ENCODE peak calls at places on chromosomes 6 and 20, in six cellular contexts. One of them, this sample, is unnamed.
A peak's percentile ranks its signal among the peaks of the same experiment; 100 is the strongest.

GRCh38 chr6:113853252-113853651 is 3.9 kb upstream of the MARCKS start:
- DNase-seq in GM03348: no peak
- DNase-seq in astrocyte of the spinal cord: no peak
- DNase-seq in T-helper 2 cell: no peak
- DNase-seq in effector CD4-positive, alpha-beta T cell: no peak
- DNase-seq in activated T-helper 9 cell treated with anti-CD3 and anti-CD28 coated beads, Interleukin-2, amount 50 U/mL, for 16 hours: no peak
- DNase-seq in this sample: no peak

GRCh38 chr20:38599410-38599882 is 2.2 kb upstream of the ARHGAP40 start:
- DNase-seq in GM03348: no peak
- DNase-seq in astrocyte of the spinal cord: no peak
- DNase-seq in T-helper 2 cell: no peak
- DNase-seq in effector CD4-positive, alpha-beta T cell: no peak
- DNase-seq in activated T-helper 9 cell treated with anti-CD3 and anti-CD28 coated beads, Interleukin-2, amount 50 U/mL, for 16 hours: no peak
- DNase-seq in this sample: peak; percentile 87

GRCh38 chr6:122077603-122078002 is 321.8 kb upstream of the HSF2 start:
- DNase-seq in GM03348: no peak
- DNase-seq in astrocyte of the spinal cord: no peak
- DNase-seq in T-helper 2 cell: no peak
- DNase-seq in effector CD4-positive, alpha-beta T cell: no peak
- DNase-seq in activated T-helper 9 cell treated with anti-CD3 and anti-CD28 coated beads, Interleukin-2, amount 50 U/mL, for 16 hours: no peak
- DNase-seq in this sample: no peak

GRCh38 chr6:28207244-28208179 is 17.6 kb upstream of the ZSCAN9 start:
- DNase-seq in GM03348: peak; percentile 57
- DNase-seq in astrocyte of the spinal cord: peak; percentile 28
- DNase-seq in T-helper 2 cell: no peak
- DNase-seq in effector CD4-positive, alpha-beta T cell: no peak
- DNase-seq in activated T-helper 9 cell treated with anti-CD3 and anti-CD28 coated beads, Interleukin-2, amount 50 U/mL, for 16 hours: no peak
- DNase-seq in this sample: no peak

GRCh38 chr6:169034523-169035167 is 219.0 kb downstream of the THBS2 start:
- DNase-seq in GM03348: peak; percentile 48
- DNase-seq in astrocyte of the spinal cord: no peak
- DNase-seq in T-helper 2 cell: no peak
- DNase-seq in effector CD4-positive, alpha-beta T cell: no peak
- DNase-seq in activated T-helper 9 cell treated with anti-CD3 and anti-CD28 coated beads, Interleukin-2, amount 50 U/mL, for 16 hours: no peak
- DNase-seq in this sample: no peak

GRCh38 chr20:58251979-58252591 is 23.6 kb upstream of the ANKRD60 start:
- DNase-seq in GM03348: peak; percentile 83
- DNase-seq in astrocyte of the spinal cord: peak; percentile 89
- DNase-seq in T-helper 2 cell: no peak
- DNase-seq in effector CD4-positive, alpha-beta T cell: no peak
- DNase-seq in activated T-helper 9 cell treated with anti-CD3 and anti-CD28 coated beads, Interleukin-2, amount 50 U/mL, for 16 hours: no peak
- DNase-seq in this sample: peak; percentile 95

GRCh38 chr6:130903007-130903406 is 75.8 kb downstream of the SMLR1 start:
- DNase-seq in GM03348: no peak
- DNase-seq in astrocyte of the spinal cord: no peak
- DNase-seq in T-helper 2 cell: no peak
- DNase-seq in effector CD4-positive, alpha-beta T cell: no peak
- DNase-seq in activated T-helper 9 cell treated with anti-CD3 and anti-CD28 coated beads, Interleukin-2, amount 50 U/mL, for 16 hours: no peak
- DNase-seq in this sample: no peak

GRCh38 chr6:65776332-65776731 is 69.3 kb upstream of the EYS start:
- DNase-seq in GM03348: no peak
- DNase-seq in astrocyte of the spinal cord: no peak
- DNase-seq in T-helper 2 cell: no peak
- DNase-seq in effector CD4-positive, alpha-beta T cell: no peak
- DNase-seq in activated T-helper 9 cell treated with anti-CD3 and anti-CD28 coated beads, Interleukin-2, amount 50 U/mL, for 16 hours: no peak
- DNase-seq in this sample: no peak

GRCh38 chr20:5531318-5532081 is 214.7 kb upstream of the PROKR2 start:
- DNase-seq in GM03348: peak; percentile 55
- DNase-seq in astrocyte of the spinal cord: peak; percentile 43
- DNase-seq in T-helper 2 cell: no peak
- DNase-seq in effector CD4-positive, alpha-beta T cell: no peak
- DNase-seq in activated T-helper 9 cell treated with anti-CD3 and anti-CD28 coated beads, Interleukin-2, amount 50 U/mL, for 16 hours: no peak
- DNase-seq in this sample: peak; percentile 89

GRCh38 chr6:145189836-145190235 is 545.5 kb downstream of the EPM2A start:
- DNase-seq in GM03348: no peak
- DNase-seq in astrocyte of the spinal cord: no peak
- DNase-seq in T-helper 2 cell: no peak
- DNase-seq in effector CD4-positive, alpha-beta T cell: no peak
- DNase-seq in activated T-helper 9 cell treated with anti-CD3 and anti-CD28 coated beads, Interleukin-2, amount 50 U/mL, for 16 hours: no peak
- DNase-seq in this sample: no peak

This sample was measured in renal cortical epithelial cell.